ENCODE peak calls at places on chromosomes 13 and 19, in six cellular contexts. C is gastrocnemius medialis; K is effector CD4-positive, alpha-beta T cell; I is astrocyte of the spinal cord; W is mucosa of gallbladder; A is fibroblast of gingiva. Q is an unnamed sample.

GRCh38 chr19:11332822-11333221 is 6.6 kb downstream of the RAB3D start:
- DNase-seq in W (no peak), A (no peak), K (no peak), C (no peak), I (no peak), Q (no peak)

GRCh38 chr13:109394311-109394988 is 391.9 kb downstream of the IRS2 start:
- DNase-seq in C (no peak), A (no peak), I (no peak), K (no peak), W (no peak), Q (peak)

GRCh38 chr19:40312533-40312932 is 27.4 kb upstream of the AKT2 start:
- DNase-seq in A (no peak), I (no peak), K (no peak), W (no peak), C (no peak), Q (no peak)

GRCh38 chr19:1172353-1173159 is 1.5 kb downstream of the SBNO2 start:
- DNase-seq in W (no peak), C (peak), A (peak), K (no peak), I (peak), Q (peak)

GRCh38 chr13:102191951-102192461 is 209.8 kb downstream of the FGF14 start:
- DNase-seq in I (peak), A (no peak), C (no peak), K (no peak), W (peak), Q (peak)

GRCh38 chr19:35712910-35713845 is 4.6 kb upstream of the KMT2B start:
- DNase-seq in K (peak), I (no peak), A (no peak), W (no peak), C (no peak), Q (no peak)

GRCh38 chr19:41149831-41150230 is 35.6 kb downstream of the CYP2F1 start:
- DNase-seq in I (no peak), C (no peak), K (no peak), W (no peak), A (no peak), Q (no peak)

GRCh38 chr19:50383307-50383851 is 768 bp upstream of the POLD1 start:
- DNase-seq in I (no peak), K (no peak), C (no peak), A (no peak), W (no peak), Q (no peak)

GRCh38 chr19:1408300-1409203 is 1.2 kb downstream of the DAZAP1 start:
- DNase-seq in C (peak), W (no peak), K (peak), A (peak), I (peak), Q (peak)

GRCh38 chr19:1672769-1673644 is 20.6 kb upstream of the TCF3 start:
- DNase-seq in W (no peak), I (no peak), C (no peak), A (no peak), K (no peak), Q (no peak)

GRCh38 chr19:36418287-36419001 is at the start of gene ZFP82:
- DNase-seq in W (peak), C (peak), A (peak), I (peak), K (peak), Q (peak)

GRCh38 chr13:80361883-80362327 is 21.0 kb upstream of the SPRY2 start:
- DNase-seq in K (no peak), W (no peak), I (no peak), A (no peak), C (no peak), Q (no peak)

GRCh38 chr13:52599853-52600603 is 42.2 kb upstream of the HNRNPA1L2 start:
- DNase-seq in C (peak), A (no peak), K (no peak), I (peak), W (no peak), Q (peak)

Q was measured in foreskin fibroblast.